ENCODE peak calls at places on chromosomes 11 and 22, in seven cellular contexts. G is AG08396; Q is RWPE1; O is stomach; J is kidney epithelial cell; H is MM.1S; D is activated naive CD4-positive, alpha-beta T cell treated with Interleukin-2 at 50 U/mL for 16 hours. K is an unnamed sample.

GRCh38 chr11:16989554-16989953 is 24.7 kb downstream of the PLEKHA7 start:
- DNase-seq in G (no peak), Q (no peak), O (no peak), J (no peak), H (no peak), D (no peak), K (no peak)

GRCh38 chr22:33054276-33054675 is 3.9 kb downstream of the SYN3 start:
- DNase-seq in G (no peak), Q (no peak), O (no peak), J (no peak), H (no peak), D (no peak), K (no peak)

GRCh38 chr11:87366766-87367405 is 329.2 kb downstream of the TMEM135 start:
- DNase-seq in G (no peak), Q (no peak), O (no peak), J (no peak), H (no peak), D (no peak), K (no peak)

GRCh38 chr22:30265851-30266444 is 703 bp downstream of the OSM start:
- DNase-seq in G (no peak), Q (no peak), O (peak; percentile 68), J (no peak), H (no peak), D (peak; percentile 88), K (no peak)

GRCh38 chr11:106594751-106595351 is 423.4 kb downstream of the GUCY1A2 start:
- DNase-seq in G (no peak), Q (no peak), O (no peak), J (no peak), H (peak; percentile 57), D (no peak), K (no peak)

GRCh38 chr11:134560566-134561347 is 148.7 kb upstream of the B3GAT1 start:
- DNase-seq in G (no peak), Q (no peak), O (no peak), J (no peak), H (no peak), D (no peak), K (no peak)

GRCh38 chr22:46797355-46797754 is 34.9 kb downstream of the TBC1D22A start:
- DNase-seq in G (no peak), Q (peak; percentile 34), O (no peak), J (no peak), H (no peak), D (no peak), K (no peak)

GRCh38 chr11:13984616-13985474 is 22.3 kb downstream of the SPON1 start:
- DNase-seq in G (peak; percentile 78), Q (no peak), O (no peak), J (no peak), H (no peak), D (no peak), K (no peak)

GRCh38 chr11:106914409-106914808 is 103.9 kb downstream of the GUCY1A2 start:
- DNase-seq in G (no peak), Q (no peak), O (no peak), J (no peak), H (no peak), D (no peak), K (no peak)

GRCh38 chr22:37484115-37485005 is 1.8 kb downstream of the MFNG start:
- DNase-seq in G (no peak), Q (no peak), O (peak; percentile 72), J (no peak), H (peak; percentile 86), D (peak; percentile 80), K (no peak)

GRCh38 chr22:30206964-30207363 is 39.6 kb downstream of the LIF start:
- DNase-seq in G (peak; percentile 90), Q (peak; percentile 88), O (peak; percentile 35), J (peak; percentile 94), H (no peak), D (no peak), K (no peak)

GRCh38 chr11:2319791-2320481 is 18.1 kb downstream of the TSPAN32 start:
- DNase-seq in G (no peak), Q (no peak), O (peak; percentile 1), J (no peak), H (no peak), D (no peak), K (no peak)

GRCh38 chr22:33919591-33920501 is at the start of gene LARGE1:
- DNase-seq in G (peak; percentile 74), Q (no peak), O (peak; percentile 63), J (no peak), H (peak; percentile 86), D (no peak), K (no peak)

GRCh38 chr22:28799834-28800307 is 498 bp downstream of the XBP1 start:
- DNase-seq in G (peak; percentile 79), Q (peak; percentile 41), O (peak; percentile 72), J (no peak), H (peak; percentile 33), D (peak; percentile 40), K (no peak)

GRCh38 chr11:45569776-45570175 is 95.6 kb downstream of the CHST1 start:
- DNase-seq in G (no peak), Q (no peak), O (no peak), J (no peak), H (no peak), D (no peak), K (no peak)

GRCh38 chr11:43818220-43818619 is 62.4 kb upstream of the ALKBH3 start:
- DNase-seq in G (no peak), Q (peak; percentile 45), O (no peak), J (no peak), H (no peak), D (no peak), K (no peak)

GRCh38 chr22:40976866-40977700 is 25.9 kb downstream of the RBX1 start:
- DNase-seq in G (no peak), Q (no peak), O (no peak), J (no peak), H (no peak), D (no peak), K (no peak)

GRCh38 chr11:11555228-11555627 is 66.6 kb downstream of the GALNT18 start:
- DNase-seq in G (no peak), Q (no peak), O (peak; percentile 38), J (peak; percentile 44), H (no peak), D (no peak), K (no peak)

GRCh38 chr11:48040830-48041444 is 60.6 kb downstream of the PTPRJ start:
- DNase-seq in G (no peak), Q (no peak), O (no peak), J (no peak), H (no peak), D (no peak), K (no peak)

GRCh38 chr22:46052801-46053562 is 76.0 kb upstream of the WNT7B start:
- DNase-seq in G (peak; percentile 69), Q (no peak), O (peak; percentile 80), J (no peak), H (peak; percentile 81), D (peak; percentile 31), K (no peak)

GRCh38 chr11:86244063-86244521 is 461 bp upstream of the EED start:
- DNase-seq in G (peak; percentile 91), Q (peak; percentile 95), O (peak; percentile 90), J (peak; percentile 48), H (peak; percentile 93), D (peak; percentile 89), K (peak; percentile 93)

GRCh38 chr11:119375629-119376196 is 5.8 kb downstream of the USP2 start:
- DNase-seq in G (peak; percentile 76), Q (no peak), O (no peak), J (no peak), H (no peak), D (no peak), K (peak; percentile 81)

GRCh38 chr22:28903080-28903479 is 19.7 kb downstream of the ZNRF3 start:
- DNase-seq in G (no peak), Q (no peak), O (no peak), J (no peak), H (no peak), D (no peak), K (no peak)

GRCh38 chr11:115530752-115531151 is 26.5 kb upstream of the CADM1 start:
- DNase-seq in G (no peak), Q (no peak), O (no peak), J (no peak), H (no peak), D (no peak), K (no peak)

GRCh38 chr11:48150213-48150612 is 66.4 kb upstream of the OR4B1 start:
- DNase-seq in G (no peak), Q (peak; percentile 59), O (no peak), J (peak; percentile 35), H (no peak), D (no peak), K (no peak)

GRCh38 chr22:44587004-44587793 is 89.2 kb upstream of the RTL6 start:
- DNase-seq in G (peak; percentile 45), Q (no peak), O (no peak), J (peak; percentile 49), H (no peak), D (no peak), K (no peak)

GRCh38 chr11:24779791-24780190 is 282.9 kb downstream of the LUZP2 start:
- DNase-seq in G (no peak), Q (no peak), O (no peak), J (no peak), H (no peak), D (no peak), K (no peak)

GRCh38 chr11:95514386-95515145 is 275.0 kb downstream of the FAM76B start:
- DNase-seq in G (no peak), Q (no peak), O (no peak), J (no peak), H (no peak), D (no peak), K (no peak)

GRCh38 chr11:71138737-71139425 is 113.5 kb downstream of the SHANK2 start:
- DNase-seq in G (no peak), Q (no peak), O (no peak), J (no peak), H (no peak), D (no peak), K (no peak)

GRCh38 chr22:43228330-43228729 is 41.4 kb upstream of the TTLL12 start:
- DNase-seq in G (peak; percentile 31), Q (peak; percentile 11), O (peak; percentile 43), J (no peak), H (no peak), D (peak; percentile 7), K (no peak)